ENCODE peak calls at places on chromosomes 2 and 18, in ten cellular contexts. Z is endothelial cell, I is kidney epithelial cell, X is GM20000, H is progenitor cell of endocrine pancreas, M is MCF 10A, V is tibial nerve, L is cardiac muscle cell, O is neural crest cell, U is fibroblast of lung. Q is an unnamed sample.

GRCh38 chr2:202660796-202661195 is 26.0 kb downstream of the FAM117B start:
- DNase-seq in V (no peak), M (no peak), U (no peak), O (no peak), X (no peak), H (no peak), L (no peak), I (no peak), Z (no peak), Q (no peak)

GRCh38 chr18:41265047-41265446 is 690.0 kb upstream of the PIK3C3 start:
- DNase-seq in X (no peak), Z (no peak), L (no peak), O (no peak), M (no peak), U (peak), I (no peak), V (no peak), H (no peak), Q (no peak)

GRCh38 chr2:175435012-175435411 is 253.5 kb upstream of the ATP5MC3 start:
- DNase-seq in L (no peak), I (no peak), Z (no peak), V (no peak), M (peak), H (no peak), O (no peak), X (no peak), U (no peak), Q (no peak)

GRCh38 chr2:240520974-240521350 is 36.8 kb downstream of the ANKMY1 start:
- DNase-seq in O (no peak), Z (no peak), V (no peak), X (no peak), H (no peak), U (no peak), M (no peak), I (no peak), L (no peak), Q (no peak)

GRCh38 chr2:218438601-218439000 is 19.7 kb downstream of the VIL1 start:
- DNase-seq in M (no peak), U (no peak), H (no peak), V (no peak), O (no peak), Z (no peak), X (no peak), L (no peak), I (no peak), Q (no peak)

GRCh38 chr2:217789736-217790181 is 213.0 kb downstream of the TNS1 start:
- DNase-seq in O (no peak), Z (no peak), X (peak), H (no peak), U (no peak), I (no peak), L (no peak), V (peak), M (no peak), Q (no peak)

GRCh38 chr2:28717339-28717758 is 34.3 kb upstream of the PPP1CB start:
- DNase-seq in V (peak), Z (no peak), I (peak), X (no peak), U (peak), O (no peak), L (no peak), M (peak), H (no peak), Q (peak)

GRCh38 chr2:200350796-200351195 is 44.3 kb downstream of the SPATS2L start:
- DNase-seq in L (no peak), I (no peak), Z (no peak), V (no peak), X (no peak), H (no peak), U (peak), O (no peak), M (peak), Q (no peak)

GRCh38 chr2:217903859-217904613 is 98.8 kb downstream of the TNS1 start:
- DNase-seq in U (peak), H (no peak), M (no peak), I (no peak), O (no peak), X (no peak), L (no peak), Z (no peak), V (peak), Q (peak)

GRCh38 chr2:206863196-206863595 is 76.1 kb upstream of the CPO start:
- DNase-seq in O (no peak), L (no peak), X (no peak), U (no peak), M (no peak), V (peak), H (no peak), I (no peak), Z (no peak), Q (peak)

GRCh38 chr2:159225025-159226016 is 61.2 kb downstream of the WDSUB1 start:
- DNase-seq in V (no peak), I (no peak), U (no peak), X (no peak), M (no peak), O (no peak), Z (no peak), H (no peak), L (no peak), Q (no peak)

GRCh38 chr2:121596221-121597080 is 52.8 kb downstream of the CLASP1 start:
- DNase-seq in M (peak), X (peak), V (peak), L (peak), H (no peak), I (peak), Z (peak), O (no peak), U (peak), Q (no peak)

GRCh38 chr18:22930089-22930713 is 2.9 kb upstream of the RBBP8 start:
- DNase-seq in H (peak), V (peak), Z (peak), O (peak), L (peak), M (peak), I (no peak), X (peak), U (peak), Q (peak)

GRCh38 chr2:26078939-26079338 is 45.1 kb downstream of the RAB10 start:
- DNase-seq in M (no peak), U (no peak), V (no peak), L (no peak), I (no peak), O (no peak), H (no peak), X (no peak), Z (no peak), Q (no peak)

GRCh38 chr2:232576995-232577394 is 26.5 kb downstream of the EIF4E2 start:
- DNase-seq in H (no peak), V (no peak), M (no peak), L (no peak), O (no peak), X (no peak), Z (no peak), U (peak), I (no peak), Q (no peak)

GRCh38 chr2:213923543-213923942 is 487.3 kb upstream of the VWC2L start:
- DNase-seq in Z (no peak), I (no peak), X (no peak), U (no peak), V (no peak), M (no peak), H (no peak), O (no peak), L (no peak), Q (no peak)

GRCh38 chr2:218898109-218898878 is 17.6 kb downstream of the WNT10A start:
- DNase-seq in U (no peak), Z (peak), X (peak), L (peak), H (peak), M (peak), O (peak), V (peak), I (no peak), Q (peak)

GRCh38 chr2:113039158-113039557 is 13.5 kb downstream of the IL36B start:
- DNase-seq in U (no peak), O (no peak), H (no peak), L (no peak), Z (no peak), M (no peak), X (no peak), I (no peak), V (no peak), Q (no peak)

DNA sequence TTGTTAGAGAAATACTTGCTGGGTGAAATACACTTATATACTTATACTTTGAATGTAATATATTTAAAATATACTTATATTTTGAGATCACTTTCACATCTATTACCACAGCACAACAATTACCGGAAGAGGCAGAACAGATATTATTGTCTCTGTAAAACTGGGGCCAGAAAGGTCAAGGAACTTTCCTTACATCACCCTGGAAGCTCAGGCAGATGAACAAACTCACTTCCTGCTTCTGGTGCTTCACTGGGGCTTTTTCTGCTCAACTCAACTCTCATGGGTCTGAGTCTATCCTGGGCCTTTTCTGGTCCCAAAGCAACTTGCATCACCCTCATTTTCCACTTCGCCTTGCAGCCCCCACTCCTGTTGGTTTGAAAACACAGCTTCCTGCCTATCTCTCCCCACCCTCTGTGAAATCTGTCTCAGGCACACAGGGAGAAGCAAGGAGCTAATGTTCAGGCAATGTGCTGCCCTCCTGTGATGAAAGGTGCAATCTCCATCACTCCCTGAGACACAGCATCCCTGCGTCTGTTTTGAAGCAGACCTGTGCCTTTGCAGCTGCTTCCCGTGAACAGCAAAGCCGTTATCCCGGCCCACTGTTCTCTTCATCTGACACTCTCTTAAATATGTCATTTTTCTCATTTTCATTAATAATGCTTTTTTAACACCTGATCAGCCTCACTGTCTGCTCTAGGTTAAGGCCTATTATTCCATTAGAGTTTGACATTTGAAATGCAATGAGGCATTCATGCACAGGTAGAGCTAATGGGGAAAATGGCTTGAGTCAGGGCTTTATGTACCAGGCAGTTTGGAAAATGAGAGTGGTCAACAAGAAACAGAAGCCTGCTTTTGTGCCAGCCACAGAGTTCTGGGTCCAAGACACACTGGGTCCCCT is 251.9 kb upstream of the CHAC2 start:
- DNase-seq in H (no peak), X (no peak), M (peak), I (no peak), Z (no peak), L (peak), U (peak), V (no peak), O (no peak), Q (no peak)
- TF ChIP-seq CTCF in H (peak), X (no peak), M (peak), I (no peak), Z (no peak), L (no peak), U (no peak), V (no peak), O (no peak), Q (no peak)

DNA sequence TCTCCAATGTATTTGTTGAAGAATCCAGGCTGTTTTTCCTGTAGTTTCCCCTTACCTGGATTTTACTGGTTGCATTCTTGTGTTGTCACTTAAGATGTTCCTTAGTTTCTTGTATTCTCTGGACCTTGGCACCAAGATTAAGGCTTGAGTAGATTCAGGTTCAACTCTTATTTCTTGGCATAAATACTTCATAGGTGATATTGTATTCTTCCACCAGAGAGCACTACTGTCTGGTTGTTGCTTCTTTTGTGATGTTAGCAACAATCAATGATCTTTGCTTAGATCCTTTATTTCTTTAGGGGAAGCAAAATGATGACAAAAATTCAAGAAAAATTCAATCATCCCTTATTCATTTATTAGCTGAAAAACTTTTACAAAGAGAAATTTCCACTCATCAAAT is 211.1 kb downstream of the LOXHD1 start:
- DNase-seq in Z (no peak), L (no peak), X (no peak), I (no peak), V (no peak), H (no peak), O (no peak), M (no peak), U (no peak), Q (no peak)
- TF ChIP-seq CTCF in Z (no peak), L (no peak), X (no peak), I (no peak), V (no peak), H (no peak), O (no peak), M (no peak), U (no peak), Q (no peak)

GRCh38 chr2:172109256-172109655 is 6.6 kb upstream of the DLX2 start:
- DNase-seq in U (no peak), M (no peak), O (no peak), L (no peak), X (no peak), Z (no peak), H (no peak), V (no peak), I (no peak), Q (no peak)

GRCh38 chr2:172109670-172110421 is 7.1 kb upstream of the DLX2 start:
- DNase-seq in M (no peak), H (no peak), O (no peak), V (no peak), Z (no peak), L (no peak), X (peak), U (no peak), I (no peak), Q (no peak)

GRCh38 chr2:172116107-172116506 is 13.4 kb upstream of the DLX2 start:
- DNase-seq in M (no peak), U (no peak), H (no peak), Z (no peak), V (no peak), L (no peak), O (no peak), I (no peak), X (no peak), Q (no peak)

GRCh38 chr2:172114579-172114978 is 11.9 kb upstream of the DLX2 start:
- DNase-seq in L (no peak), M (no peak), V (no peak), U (no peak), H (no peak), I (no peak), O (no peak), X (no peak), Z (no peak), Q (no peak)

GRCh38 chr2:172113617-172114016 is 10.9 kb upstream of the DLX2 start:
- DNase-seq in O (no peak), X (peak), V (no peak), L (no peak), Z (no peak), H (no peak), U (peak), M (peak), I (no peak), Q (no peak)
- TF ChIP-seq CTCF in O (peak), X (no peak), V (peak), L (no peak), Z (no peak), H (no peak), U (no peak), M (no peak), I (peak), Q (no peak)

DNA sequence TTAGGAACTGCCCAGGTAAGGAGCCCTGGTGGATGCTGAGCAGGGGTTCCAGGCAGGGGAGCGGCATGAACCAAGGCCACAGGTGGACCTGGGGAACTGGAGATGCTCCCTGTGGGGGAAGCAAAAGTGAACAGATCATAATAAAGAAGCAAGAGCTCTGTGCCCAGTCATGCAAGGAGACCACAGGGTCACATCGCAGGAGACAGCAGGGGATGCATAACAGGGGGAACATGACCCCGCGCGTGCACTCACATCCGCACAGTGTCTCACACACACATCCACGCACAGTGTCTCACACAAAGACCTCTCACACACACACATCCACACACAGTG is 473.3 kb upstream of the HS6ST1 start:
- DNase-seq in L (no peak), X (no peak), O (no peak), H (no peak), U (no peak), Z (no peak), M (no peak), I (no peak), V (no peak), Q (no peak)
- TF ChIP-seq CTCF in L (no peak), X (no peak), O (no peak), H (no peak), U (no peak), Z (no peak), M (no peak), I (no peak), V (no peak), Q (no peak)

Q was measured in uterus.